ENCODE peak calls at places on chromosomes 5 and 9, in eight cellular contexts. W is Peyer's patch, S is ovary, V is IMR-90, U is A549, M is lower leg skin, L is transverse colon, D is HCT116. G is an unnamed sample.

GRCh38 chr9:70083429-70083828 is 39.8 kb downstream of the MAMDC2 start:
- DNase-seq in W (no peak), S (peak), V (no peak), U (no peak), M (no peak), L (no peak), D (no peak), G (no peak)

GRCh38 chr5:3142261-3143027 is 391.0 kb upstream of the IRX2 start:
- DNase-seq in W (no peak), S (no peak), V (no peak), U (no peak), M (no peak), L (no peak), D (no peak), G (no peak)

GRCh38 chr9:74551266-74551665 is 54.1 kb downstream of the RORB start:
- DNase-seq in W (no peak), S (no peak), V (no peak), U (no peak), M (no peak), L (no peak), D (no peak), G (no peak)

GRCh38 chr9:137619240-137620090 is 660 bp downstream of the EHMT1 start:
- DNase-seq in W (peak), S (no peak), V (peak), U (peak), M (no peak), L (peak), D (no peak), G (peak)

GRCh38 chr5:169576181-169576598 is 7.4 kb upstream of the SPDL1 start:
- DNase-seq in W (no peak), S (no peak), V (peak), U (no peak), M (no peak), L (no peak), D (no peak), G (no peak)

GRCh38 chr9:125439434-125440272 is 178.0 kb downstream of the GAPVD1 start:
- DNase-seq in W (no peak), S (no peak), V (no peak), U (no peak), M (no peak), L (no peak), D (no peak), G (no peak)

GRCh38 chr9:124741681-124742080 is 29.4 kb downstream of the NR6A1 start:
- DNase-seq in W (no peak), S (no peak), V (no peak), U (no peak), M (no peak), L (no peak), D (no peak), G (no peak)

GRCh38 chr9:36594228-36594627 is 21.5 kb downstream of the MELK start:
- DNase-seq in W (no peak), S (no peak), V (no peak), U (no peak), M (no peak), L (no peak), D (no peak), G (no peak)

GRCh38 chr9:135926402-135927194 is 19.3 kb upstream of the CAMSAP1 start:
- DNase-seq in W (peak), S (no peak), V (peak), U (peak), M (peak), L (no peak), D (peak), G (peak)

GRCh38 chr5:103473725-103474124 is 88.9 kb downstream of the NUDT12 start:
- DNase-seq in W (no peak), S (no peak), V (no peak), U (no peak), M (no peak), L (no peak), D (no peak), G (no peak)

GRCh38 chr5:170254056-170254455 is 21.3 kb downstream of the C5orf58 start:
- DNase-seq in W (no peak), S (no peak), V (no peak), U (no peak), M (no peak), L (no peak), D (no peak), G (no peak)

GRCh38 chr5:142491260-142491659 is 166.4 kb upstream of the SPRY4 start:
- DNase-seq in W (no peak), S (no peak), V (no peak), U (no peak), M (no peak), L (no peak), D (no peak), G (no peak)

GRCh38 chr5:181221792-181222629 is 1.1 kb upstream of the TRIM41 start:
- DNase-seq in W (peak), S (peak), V (peak), U (peak), M (peak), L (peak), D (peak), G (peak)

GRCh38 chr5:175131432-175131831 is 312.6 kb downstream of the DRD1 start:
- DNase-seq in W (no peak), S (no peak), V (no peak), U (no peak), M (no peak), L (no peak), D (no peak), G (no peak)

GRCh38 chr9:120869360-120869687 is 7.7 kb downstream of the PHF19 start:
- DNase-seq in W (no peak), S (no peak), V (no peak), U (no peak), M (no peak), L (no peak), D (no peak), G (no peak)

GRCh38 chr5:8905021-8905420 is 640.9 kb downstream of the SEMA5A start:
- DNase-seq in W (no peak), S (no peak), V (peak), U (no peak), M (no peak), L (peak), D (no peak), G (no peak)

GRCh38 chr9:70600479-70600878 is 186.0 kb upstream of the KLF9 start:
- DNase-seq in W (no peak), S (peak), V (peak), U (no peak), M (no peak), L (peak), D (no peak), G (no peak)

GRCh38 chr9:133118568-133118967 is 2.5 kb downstream of the RALGDS start:
- DNase-seq in W (no peak), S (no peak), V (no peak), U (no peak), M (no peak), L (no peak), D (no peak), G (no peak)

GRCh38 chr5:92017786-92018185 is 634.7 kb upstream of the ARRDC3 start:
- DNase-seq in W (no peak), S (no peak), V (peak), U (peak), M (no peak), L (no peak), D (peak), G (no peak)

GRCh38 chr9:4827224-4827623 is 34.5 kb downstream of the RCL1 start:
- DNase-seq in W (no peak), S (no peak), V (no peak), U (no peak), M (no peak), L (no peak), D (no peak), G (no peak)

GRCh38 chr5:34459908-34460307 is 196.2 kb upstream of the RAI14 start:
- DNase-seq in W (no peak), S (no peak), V (no peak), U (no peak), M (no peak), L (no peak), D (no peak), G (no peak)

GRCh38 chr5:145797336-145797735 is 37.8 kb downstream of the PRELID2 start:
- DNase-seq in W (no peak), S (no peak), V (peak), U (no peak), M (no peak), L (no peak), D (no peak), G (no peak)

GRCh38 chr9:126222835-126223431 is 103.7 kb upstream of the MVB12B start:
- DNase-seq in W (no peak), S (no peak), V (no peak), U (no peak), M (peak), L (no peak), D (no peak), G (no peak)

GRCh38 chr5:179176571-179177230 is 116.5 kb downstream of the ZNF354C start:
- DNase-seq in W (peak), S (no peak), V (no peak), U (no peak), M (no peak), L (no peak), D (no peak), G (peak)

GRCh38 chr9:5427005-5427404 is 10.7 kb downstream of the PLGRKT start:
- DNase-seq in W (no peak), S (no peak), V (no peak), U (no peak), M (no peak), L (no peak), D (no peak), G (no peak)

GRCh38 chr5:6726006-6726405 is 12.8 kb downstream of the TENT4A start:
- DNase-seq in W (no peak), S (no peak), V (no peak), U (no peak), M (no peak), L (no peak), D (no peak), G (no peak)

GRCh38 chr5:6729400-6730310 is 16.4 kb downstream of the TENT4A start:
- DNase-seq in W (peak), S (no peak), V (no peak), U (no peak), M (no peak), L (peak), D (no peak), G (peak)

GRCh38 chr5:6727231-6727630 is 14.0 kb downstream of the TENT4A start:
- DNase-seq in W (peak), S (no peak), V (no peak), U (no peak), M (no peak), L (no peak), D (no peak), G (no peak)

GRCh38 chr5:6728795-6729183 is 15.6 kb downstream of the TENT4A start:
- DNase-seq in W (no peak), S (no peak), V (no peak), U (no peak), M (no peak), L (no peak), D (no peak), G (no peak)

DNA sequence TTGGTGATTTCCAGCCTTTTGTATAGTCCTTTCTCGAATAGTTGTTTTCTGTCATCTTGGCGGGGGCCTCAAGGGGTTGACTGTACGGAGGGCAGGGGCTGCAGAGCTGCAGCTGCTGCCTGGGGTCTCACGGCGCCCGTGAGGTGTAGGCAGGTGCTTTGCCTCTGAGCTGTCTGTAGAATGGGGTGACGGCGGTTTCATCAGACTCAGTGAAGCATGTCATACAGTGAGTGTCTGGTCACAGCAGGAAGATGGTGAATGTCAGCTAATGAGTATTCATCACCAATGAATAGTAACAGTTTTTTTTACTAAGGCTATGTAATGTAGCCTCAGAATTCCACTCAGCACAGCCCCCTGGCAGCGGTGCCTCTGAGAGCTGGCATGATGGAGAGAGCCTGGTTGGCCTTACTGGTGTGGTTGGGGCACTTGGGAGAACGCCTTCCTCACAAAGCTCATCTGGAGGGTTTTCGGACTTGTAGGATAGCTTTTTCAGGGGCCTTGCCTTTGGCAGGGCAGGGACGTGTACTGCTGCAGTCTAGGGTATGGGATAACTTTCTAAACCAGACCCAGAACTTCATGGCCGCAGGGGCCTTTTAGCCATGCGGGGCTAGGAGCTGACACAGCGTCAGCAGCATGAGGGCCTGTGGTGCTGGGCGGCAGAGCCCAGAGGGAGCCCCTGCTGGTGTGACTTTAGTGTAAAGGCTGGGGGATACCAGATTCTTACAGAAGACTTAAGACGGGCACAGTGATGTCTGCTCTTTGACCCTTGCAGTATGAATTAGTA is 15.0 kb downstream of the TENT4A start:
- DNase-seq in W (peak), S (no peak), V (no peak), U (no peak), M (no peak), L (no peak), D (no peak), G (no peak)
- H3K4me3 ChIP-seq in W (no peak), S (no peak), V (no peak), U (no peak), M (no peak), L (no peak), D (no peak), G (no peak)

DNA sequence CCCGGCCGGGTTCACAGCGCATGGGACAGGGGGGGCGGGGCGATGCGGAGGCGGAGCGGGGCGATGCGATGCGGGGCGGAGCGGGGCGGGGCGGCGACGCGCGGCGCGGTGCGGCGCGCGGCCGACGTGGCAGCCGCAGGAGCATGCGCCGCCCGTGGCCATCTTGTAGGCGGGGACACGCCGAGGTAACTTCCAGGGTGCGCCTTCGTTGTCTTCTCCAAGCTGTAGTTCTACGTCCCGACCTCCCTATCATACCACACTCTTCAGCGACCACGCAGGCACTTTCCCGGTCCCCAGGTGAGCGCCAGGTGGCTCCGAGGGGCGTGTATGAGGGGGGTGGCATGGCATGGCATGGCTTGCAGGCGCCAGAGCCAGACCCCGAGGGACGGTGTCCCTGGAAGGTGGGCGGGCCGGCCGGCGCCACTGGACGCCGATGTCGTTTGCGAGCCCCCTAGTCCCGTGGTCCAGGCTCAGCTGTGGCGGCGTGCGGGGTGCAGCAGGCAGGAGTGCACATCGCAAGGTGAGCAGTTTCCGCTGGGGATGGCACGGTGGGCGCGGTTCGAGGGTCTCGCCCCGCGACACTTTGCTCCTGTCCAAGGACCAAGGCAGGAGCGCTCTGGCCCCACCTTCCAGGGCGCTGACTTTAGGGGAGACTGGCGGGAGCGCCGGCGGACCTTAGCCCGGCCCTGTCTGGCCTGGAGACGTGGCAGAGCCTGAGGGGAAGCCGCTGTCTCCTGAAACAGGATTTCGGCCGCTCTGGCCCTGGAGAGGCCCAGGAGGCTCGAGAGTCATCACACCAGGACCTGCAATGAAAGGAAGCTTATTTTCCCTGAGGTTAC is at the start of gene PRRC1:
- DNase-seq in W (peak), S (peak), V (peak), U (peak), M (peak), L (peak), D (peak), G (peak)
- TF ChIP-seq POLR2A in W (peak), S (peak), V (peak), U (peak), M (no peak), L (peak), D (peak), G (no peak)

DNA sequence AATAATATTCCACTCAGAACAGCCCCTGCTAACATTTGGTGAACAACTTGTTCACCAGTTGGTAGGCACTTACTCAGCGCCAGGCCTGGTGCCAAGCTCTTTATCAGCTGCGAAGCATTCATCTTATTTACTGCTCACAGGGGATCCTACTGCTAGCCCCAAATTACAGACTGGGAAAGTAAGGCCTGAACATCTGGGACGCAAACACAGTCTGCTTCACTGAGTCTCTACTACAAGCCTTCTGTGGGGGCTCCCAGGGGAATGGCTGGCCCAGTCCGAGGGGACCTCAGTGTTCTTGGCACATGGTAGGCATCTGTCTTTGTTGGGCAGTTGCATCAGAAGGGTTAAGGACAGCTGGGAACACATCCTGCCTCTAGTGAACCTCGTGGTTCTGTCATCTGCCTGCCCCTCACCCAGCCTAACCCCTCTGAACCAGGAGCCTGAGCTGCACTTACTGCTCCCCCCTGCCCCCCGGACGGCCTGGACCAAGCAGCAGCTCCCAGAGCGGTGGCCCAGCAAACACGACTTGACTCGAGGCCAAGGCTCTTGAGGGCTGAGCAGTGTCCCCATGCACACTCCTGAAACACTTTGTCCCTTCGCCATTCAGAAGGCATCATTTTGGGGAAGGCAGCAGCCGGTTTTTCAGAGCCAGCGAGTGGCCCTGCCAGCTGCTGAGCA is at the start of gene PHYHD1:
- DNase-seq in W (no peak), S (peak), V (peak), U (no peak), M (no peak), L (no peak), D (no peak), G (no peak)
- H3K4me3 ChIP-seq in W (no peak), S (peak), V (no peak), U (no peak), M (no peak), L (peak), D (no peak), G (peak)

GRCh38 chr5:132496631-132497487 is 6.3 kb upstream of the IRF1 start:
- DNase-seq in W (peak), S (peak), V (peak), U (peak), M (peak), L (peak), D (no peak), G (peak)

GRCh38 chr5:132493821-132494220 is 3.2 kb upstream of the IRF1 start:
- DNase-seq in W (no peak), S (no peak), V (no peak), U (no peak), M (peak), L (no peak), D (no peak), G (no peak)

GRCh38 chr5:132495063-132495671 is 4.6 kb upstream of the IRF1 start:
- DNase-seq in W (peak), S (no peak), V (no peak), U (no peak), M (peak), L (peak), D (no peak), G (peak)

GRCh38 chr5:132497488-132497997 is 7.0 kb upstream of the IRF1 start:
- DNase-seq in W (peak), S (peak), V (peak), U (peak), M (peak), L (peak), D (no peak), G (peak)

GRCh38 chr5:132495672-132496630 is 5.4 kb upstream of the IRF1 start:
- DNase-seq in W (peak), S (peak), V (peak), U (peak), M (peak), L (peak), D (peak), G (peak)
- TF ChIP-seq POLR2A in W (peak), S (peak), V (no peak), U (peak), M (no peak), L (peak), D (no peak), G (no peak)

G was measured in spleen.